ENCODE peak calls at places on chromosomes 12 and 14, in five cellular contexts. E is astrocyte, I is stomach, T is endothelial cell of umbilical vein, N is right lobe of liver. R is an unnamed sample.

GRCh38 chr12:127373572-127373971 is 893.4 kb upstream of the TMEM132C start:
- DNase-seq in E (no peak), I (no peak), T (no peak), N (no peak), R (no peak)

GRCh38 chr14:23377873-23378563 is 1.2 kb downstream of the CMTM5 start:
- DNase-seq in E (no peak), I (no peak), T (no peak), N (peak; percentile 40), R (no peak)

GRCh38 chr14:20492486-20492885 is 12.9 kb upstream of the RNASE10 start:
- DNase-seq in E (peak; percentile 37), I (no peak), T (no peak), N (no peak), R (no peak)

GRCh38 chr12:27969011-27969900 is 3.3 kb downstream of the PTHLH start:
- DNase-seq in E (peak; percentile 36), I (no peak), T (peak; percentile 43), N (no peak), R (no peak)

GRCh38 chr14:75548544-75548943 is 26.3 kb downstream of the BATF start:
- DNase-seq in E (no peak), I (no peak), T (no peak), N (no peak), R (no peak)

GRCh38 chr14:51652168-51653095 is 722 bp downstream of the FRMD6 start:
- DNase-seq in E (no peak), I (peak; percentile 38), T (peak; percentile 49), N (peak; percentile 65), R (no peak)

GRCh38 chr12:8609061-8609570 is 3.5 kb downstream of the AICDA start:
- DNase-seq in E (peak; percentile 33), I (no peak), T (peak; percentile 67), N (no peak), R (peak; percentile 50)

GRCh38 chr12:52506858-52507715 is 13.1 kb downstream of the KRT5 start:
- DNase-seq in E (peak; percentile 85), I (no peak), T (peak; percentile 24), N (no peak), R (peak; percentile 81)

GRCh38 chr14:102909462-102909861 is 13.0 kb upstream of the AMN start:
- DNase-seq in E (no peak), I (no peak), T (no peak), N (no peak), R (no peak)

GRCh38 chr14:96203635-96204034 is 1.0 kb upstream of the BDKRB2 start:
- DNase-seq in E (no peak), I (no peak), T (no peak), N (no peak), R (no peak)

GRCh38 chr14:23364604-23365352 is at the start of gene EFS:
- DNase-seq in E (peak; percentile 10), I (no peak), T (no peak), N (no peak), R (peak; percentile 38)

GRCh38 chr12:96228566-96229248 is 34.5 kb downstream of the ELK3 start:
- DNase-seq in E (no peak), I (no peak), T (no peak), N (no peak), R (no peak)

GRCh38 chr12:120725151-120725658 is 421 bp upstream of the ACADS start:
- DNase-seq in E (no peak), I (no peak), T (no peak), N (no peak), R (no peak)

GRCh38 chr12:41605528-41606295 is 417.6 kb downstream of the PDZRN4 start:
- DNase-seq in E (peak; percentile 71), I (no peak), T (no peak), N (no peak), R (no peak)

GRCh38 chr12:111570090-111570961 is 28.8 kb downstream of the ATXN2 start:
- DNase-seq in E (peak; percentile 90), I (no peak), T (peak; percentile 69), N (no peak), R (peak; percentile 84)

GRCh38 chr12:104710940-104711725 is 247.0 kb downstream of the SLC41A2 start:
- DNase-seq in E (peak; percentile 48), I (no peak), T (no peak), N (no peak), R (peak; percentile 94)

GRCh38 chr14:61562321-61563161 is 132.8 kb upstream of the HIF1A start:
- DNase-seq in E (peak; percentile 100), I (no peak), T (peak; percentile 89), N (peak; percentile 41), R (peak; percentile 100)

GRCh38 chr12:4518106-4518728 is 20.5 kb upstream of the RAD51AP1 start:
- DNase-seq in E (peak; percentile 79), I (no peak), T (no peak), N (no peak), R (peak; percentile 54)

GRCh38 chr14:75753696-75754095 is 92.7 kb downstream of the TTLL5 start:
- DNase-seq in E (peak; percentile 34), I (no peak), T (no peak), N (no peak), R (no peak)

GRCh38 chr12:15497621-15498285 is 175.4 kb downstream of the PTPRO start:
- DNase-seq in E (no peak), I (no peak), T (no peak), N (no peak), R (no peak)

GRCh38 chr12:44774815-44775411 is 101.2 kb downstream of the NELL2 start:
- DNase-seq in E (no peak), I (peak; percentile 42), T (peak; percentile 41), N (peak; percentile 35), R (peak; percentile 2)

GRCh38 chr14:97976861-97977260 is 1179.7 kb downstream of the VRK1 start:
- DNase-seq in E (no peak), I (no peak), T (no peak), N (no peak), R (peak; percentile 1)

GRCh38 chr14:69543341-69544249 is 31.1 kb downstream of the CCDC177 start:
- DNase-seq in E (peak; percentile 89), I (peak; percentile 46), T (peak; percentile 33), N (no peak), R (peak; percentile 90)

GRCh38 chr14:76550534-76550933 is 174.6 kb downstream of the ESRRB start:
- DNase-seq in E (no peak), I (no peak), T (no peak), N (no peak), R (no peak)

GRCh38 chr12:64269161-64269560 is 47.1 kb upstream of the KICS2 start:
- DNase-seq in E (no peak), I (no peak), T (no peak), N (no peak), R (no peak)

GRCh38 chr14:68308695-68309094 is 484.2 kb downstream of the ZFP36L1 start:
- DNase-seq in E (no peak), I (no peak), T (no peak), N (no peak), R (peak; percentile 62)

GRCh38 chr12:75414671-75415070 is 23.8 kb downstream of the GLIPR1L2 start:
- DNase-seq in E (peak; percentile 22), I (no peak), T (no peak), N (no peak), R (peak; percentile 28)

GRCh38 chr12:131187602-131188001 is 233.9 kb downstream of the ADGRD1 start:
- DNase-seq in E (no peak), I (no peak), T (no peak), N (no peak), R (no peak)

GRCh38 chr14:90439874-90440442 is 43.1 kb downstream of the CALM1 start:
- DNase-seq in E (no peak), I (no peak), T (no peak), N (no peak), R (no peak)

GRCh38 chr12:14614704-14615121 is 47.0 kb upstream of the PLBD1 start:
- DNase-seq in E (no peak), I (no peak), T (no peak), N (no peak), R (no peak)

DNA sequence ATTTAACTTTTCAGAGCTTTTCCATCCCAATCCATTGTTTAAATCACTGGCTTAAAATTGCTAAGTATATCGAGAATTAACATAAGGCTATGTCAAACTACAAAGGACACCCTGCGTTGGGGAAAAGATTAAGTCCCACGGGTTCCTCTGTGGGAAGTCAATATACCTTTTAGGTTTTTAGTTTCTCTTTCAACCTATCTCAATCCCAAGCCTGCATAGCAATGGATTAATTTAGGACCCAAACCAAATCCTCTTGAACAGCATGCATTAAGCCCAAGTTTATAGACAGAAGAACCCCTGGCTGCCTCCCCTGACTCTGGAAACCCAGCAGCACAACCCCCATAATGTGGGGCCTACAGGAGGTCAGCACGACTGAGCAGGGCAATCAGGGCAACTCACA is 6.3 kb downstream of the CDCA4 start:
- DNase-seq in E (no peak), I (no peak), T (no peak), N (no peak), R (no peak)
- H3K4me3 ChIP-seq in E (no peak overlapping the region), I (no peak overlapping the region), T (no peak overlapping the region), N (no peak overlapping the region), R (no peak overlapping the region)

DNA sequence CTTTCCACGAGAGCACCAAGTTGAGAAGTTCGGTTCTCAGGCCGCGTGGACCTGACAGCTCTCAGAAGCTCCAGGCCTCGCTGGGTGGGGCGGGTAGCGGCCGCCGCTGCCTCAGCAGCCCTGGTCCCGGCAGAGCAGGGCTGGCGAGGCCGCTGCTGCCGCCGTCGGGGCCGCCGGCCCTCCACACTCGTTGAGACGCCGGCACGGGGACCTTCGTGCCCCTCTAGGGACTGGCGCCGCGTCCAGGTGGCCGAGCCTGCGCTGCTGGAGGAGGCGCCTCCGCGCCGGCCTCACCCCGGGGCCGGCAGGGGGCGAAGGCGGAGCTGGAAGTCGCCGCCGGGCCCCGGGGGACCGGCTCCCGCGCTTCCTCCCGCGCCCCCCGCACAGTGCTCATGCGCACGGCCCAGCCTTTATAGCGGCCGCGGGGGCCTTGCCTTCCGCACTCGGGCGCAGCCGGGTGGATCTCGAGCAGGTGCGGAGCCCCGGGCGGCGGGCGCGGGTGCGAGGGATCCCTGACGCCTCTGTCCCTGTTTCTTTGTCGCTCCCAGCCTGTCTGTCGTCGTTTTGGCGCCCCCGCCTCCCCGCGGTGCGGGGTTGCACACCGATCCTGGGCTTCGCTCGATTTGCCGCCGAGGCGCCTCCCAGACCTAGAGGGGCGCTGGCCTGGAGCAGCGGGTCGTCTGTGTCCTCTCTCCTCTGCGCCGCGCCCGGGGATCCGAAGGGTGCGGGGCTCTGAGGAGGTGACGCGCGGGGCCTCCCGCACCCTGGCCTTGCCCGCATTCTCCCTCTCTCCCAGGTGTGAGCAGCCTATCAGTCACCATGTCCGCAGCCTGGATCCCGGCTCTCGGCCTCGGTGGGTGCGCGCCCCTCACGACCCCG is at the start of gene COCH:
- DNase-seq in E (no peak), I (peak; percentile 50), T (no peak), N (no peak), R (no peak)
- TF ChIP-seq CTCF in E (no peak), I (no peak), T (peak; percentile 22), N (peak; percentile 43), R (no peak)

GRCh38 chr12:114694436-114695304 is 10.7 kb upstream of the TBX3 start:
- DNase-seq in E (no peak), I (no peak), T (no peak), N (no peak), R (no peak)
- H3K4me3 ChIP-seq in E (no peak overlapping the region), I (no peak overlapping the region), T (no peak overlapping the region), N (no peak overlapping the region), R (no peak overlapping the region)

GRCh38 chr12:119225454-119225853 is 46.7 kb downstream of the HSPB8 start:
- DNase-seq in E (no peak), I (no peak), T (no peak), N (no peak), R (no peak)
- TF ChIP-seq CTCF in E (no peak), I (no peak), T (no peak), N (no peak), R (no peak)

R was measured in AG10803.